ENCODE peak calls at places on chromosomes 1 and 21, in four cellular contexts. M, H, O and C are unnamed samples.

GRCh38 chr21:34886554-34887385 is 162.3 kb downstream of the RUNX1 start:
- DNase-seq in M (peak; percentile 45), H (no peak), O (no peak), C (no peak)

GRCh38 chr1:26360051-26360806 is 6.3 kb upstream of the CRYBG2 start:
- DNase-seq in O (no peak), M (peak; percentile 42), H (no peak), C (peak; percentile 37)

GRCh38 chr1:191641420-191642215 is 516.6 kb upstream of the RGS18 start:
- DNase-seq in M (no peak), H (no peak), O (no peak), C (no peak)

GRCh38 chr1:11069233-11069950 is 9.6 kb upstream of the SRM start:
- DNase-seq in M (no peak), H (no peak), O (peak; percentile 6), C (no peak)

GRCh38 chr1:11479375-11479979 is 522 bp downstream of the DISP3 start:
- DNase-seq in H (no peak), M (peak; percentile 20), O (no peak), C (no peak)

GRCh38 chr1:53133261-53134041 is 9.0 kb downstream of the SLC1A7 start:
- DNase-seq in M (no peak), H (no peak), O (no peak), C (no peak)

GRCh38 chr1:24619376-24619775 is 23.7 kb upstream of the SRRM1 start:
- DNase-seq in H (no peak), M (peak; percentile 16), O (no peak), C (no peak)

GRCh38 chr21:17402885-17403477 is 109.9 kb upstream of the CXADR start:
- DNase-seq in M (no peak), H (no peak), O (no peak), C (no peak)

GRCh38 chr1:175208773-175209492 is 16.4 kb upstream of the KIAA0040 start:
- DNase-seq in O (peak; percentile 27), H (no peak), M (no peak), C (no peak)

GRCh38 chr1:178594133-178594532 is 81.2 kb downstream of the TEX35 start:
- DNase-seq in H (no peak), O (no peak), M (no peak), C (no peak)

GRCh38 chr1:19208710-19209438 is 1.2 kb downstream of the UBR4 start:
- DNase-seq in O (no peak), H (no peak), M (no peak), C (no peak)

GRCh38 chr1:8266436-8267165 is 51.3 kb upstream of the SLC45A1 start:
- DNase-seq in M (no peak), H (no peak), O (no peak), C (no peak)

GRCh38 chr1:42934111-42934510 is 24.6 kb downstream of the SLC2A1 start:
- DNase-seq in M (no peak), O (no peak), H (no peak), C (no peak)

GRCh38 chr1:31981976-31982375 is 31.7 kb upstream of the KHDRBS1 start:
- DNase-seq in H (no peak), M (no peak), O (peak; percentile 77), C (no peak)

GRCh38 chr1:235423214-235423652 is 56.0 kb downstream of the TBCE start:
- DNase-seq in M (no peak), O (no peak), H (no peak), C (no peak)

GRCh38 chr1:248816042-248816851 is 9.5 kb downstream of the SH3BP5L start:
- DNase-seq in H (no peak), O (no peak), M (no peak), C (no peak)

GRCh38 chr21:44366586-44367211 is 13.3 kb downstream of the TRPM2 start:
- DNase-seq in O (no peak), M (no peak), H (no peak), C (no peak)

GRCh38 chr1:77282187-77282865 is 507 bp downstream of the AK5 start:
- DNase-seq in H (peak; percentile 22), M (peak; percentile 66), O (no peak), C (no peak)

GRCh38 chr1:214321686-214322453 is 40.9 kb downstream of the SMYD2 start:
- DNase-seq in H (no peak), M (no peak), O (no peak), C (no peak)

GRCh38 chr1:20168547-20169491 is 17.1 kb upstream of the UBXN10 start:
- DNase-seq in H (no peak), M (no peak), O (no peak), C (no peak)

GRCh38 chr21:21076051-21076450 is 77.8 kb downstream of the NCAM2 start:
- DNase-seq in O (no peak), M (no peak), H (no peak), C (no peak)

GRCh38 chr1:43308635-43309580 is 8.1 kb downstream of the TIE1 start:
- DNase-seq in O (no peak), H (no peak), M (no peak), C (no peak)

GRCh38 chr1:151710187-151710586 is 6.4 kb downstream of the CELF3 start:
- DNase-seq in H (no peak), O (no peak), M (peak; percentile 64), C (no peak)

GRCh38 chr1:167105150-167105840 is 11.4 kb downstream of the STYXL2 start:
- DNase-seq in O (peak; percentile 19), M (peak; percentile 96), H (no peak), C (no peak)

GRCh38 chr1:43512681-43513080 is 18.0 kb upstream of the PTPRF start:
- DNase-seq in H (no peak), O (no peak), M (no peak), C (no peak)

GRCh38 chr21:22710725-22711124 is 1712.5 kb downstream of the NCAM2 start:
- DNase-seq in H (no peak), O (peak; percentile 13), M (no peak), C (no peak)

GRCh38 chr1:193185861-193186714 is at the start of gene B3GALT2:
- DNase-seq in H (no peak), O (no peak), M (peak; percentile 81), C (no peak)

GRCh38 chr1:202632241-202632640 is 78.0 kb downstream of the SYT2 start:
- DNase-seq in O (no peak), M (no peak), H (no peak), C (no peak)

GRCh38 chr1:27536767-27537166 is 46.8 kb upstream of the WASF2 start:
- DNase-seq in M (peak; percentile 56), H (no peak), O (no peak), C (no peak)

GRCh38 chr1:224623310-224623714 is 7.2 kb downstream of the CNIH3 start:
- DNase-seq in H (no peak), O (no peak), M (no peak), C (no peak)

GRCh38 chr1:63709267-63709828 is 64.5 kb upstream of the ROR1 start:
- DNase-seq in H (no peak), O (no peak), M (no peak), C (no peak)

GRCh38 chr1:14881775-14882672 is 271.5 kb upstream of the TMEM51 start:
- DNase-seq in H (no peak), M (no peak), O (no peak), C (peak; percentile 13)

GRCh38 chr1:15994590-15995351 is 9.3 kb upstream of the SRARP start:
- DNase-seq in H (no peak), O (no peak), M (peak; percentile 2), C (no peak)